ENCODE peak calls at places on chromosomes 16 and 17, in seven cellular contexts. X, W, N, T, F, J and M are unnamed samples.

GRCh38 chr17:29590261-29590978 is 972 bp upstream of the GIT1 start:
- DNase-seq in N (peak; percentile 51), T (no peak), J (no peak), W (peak; percentile 24), F (no peak), X (no peak), M (no peak)

GRCh38 chr16:84356176-84356575 is 12.2 kb upstream of the ATP2C2 start:
- DNase-seq in W (no peak), N (no peak), T (no peak), F (no peak), J (no peak), X (no peak), M (no peak)

GRCh38 chr16:66899945-66900688 is 18.6 kb downstream of the CDH16 start:
- DNase-seq in T (no peak), F (peak; percentile 21), X (no peak), J (peak; percentile 79), N (peak; percentile 94), W (peak; percentile 81), M (peak; percentile 78)

GRCh38 chr16:19143241-19143640 is 24.8 kb upstream of the SYT17 start:
- DNase-seq in N (no peak), J (no peak), F (no peak), W (no peak), T (no peak), X (no peak), M (no peak)

GRCh38 chr16:53056528-53056881 is 1.7 kb downstream of the CHD9 start:
- DNase-seq in W (no peak), T (no peak), X (no peak), N (no peak), F (peak; percentile 52), J (no peak), M (no peak)

GRCh38 chr16:89023621-89024511 is 46.9 kb upstream of the CBFA2T3 start:
- DNase-seq in N (no peak), T (no peak), F (no peak), W (peak; percentile 3), J (peak; percentile 2), X (no peak), M (peak; percentile 30)

GRCh38 chr17:48577946-48578615 is at the start of gene HOXB4:
- DNase-seq in J (peak; percentile 68), F (no peak), W (peak; percentile 52), T (peak; percentile 68), N (peak; percentile 32), X (no peak), M (peak; percentile 94)

GRCh38 chr17:81429813-81430510 is 34.7 kb downstream of the BAHCC1 start:
- DNase-seq in X (no peak), N (no peak), W (peak; percentile 60), F (no peak), J (peak; percentile 44), T (no peak), M (peak; percentile 74)

GRCh38 chr17:6862122-6862521 is 30.6 kb upstream of the TEKT1 start:
- DNase-seq in W (no peak), F (no peak), T (no peak), N (no peak), X (no peak), J (no peak), M (no peak)

GRCh38 chr17:44219636-44220210 is at the start of gene UBTF:
- DNase-seq in J (peak; percentile 80), N (peak; percentile 81), T (peak; percentile 80), F (peak; percentile 59), W (peak; percentile 80), X (peak; percentile 56), M (peak; percentile 93)

GRCh38 chr16:73873643-73874042 is 423.0 kb upstream of the PSMD7 start:
- DNase-seq in X (no peak), F (no peak), W (no peak), N (no peak), T (no peak), J (no peak), M (no peak)

GRCh38 chr16:27642753-27643152 is 92.8 kb downstream of the KATNIP start:
- DNase-seq in N (no peak), T (no peak), W (no peak), J (no peak), F (peak; percentile 30), X (no peak), M (peak; percentile 70)

GRCh38 chr17:18198530-18198929 is 14.9 kb downstream of the ALKBH5 start:
- DNase-seq in T (no peak), N (no peak), X (no peak), F (no peak), J (no peak), W (no peak), M (no peak)

GRCh38 chr17:45265823-45266222 is 3.9 kb upstream of the SPATA32 start:
- DNase-seq in N (no peak), J (no peak), F (peak; percentile 61), X (no peak), W (no peak), T (no peak), M (no peak)

GRCh38 chr16:66335704-66336329 is 30.7 kb upstream of the CDH5 start:
- DNase-seq in F (no peak), N (peak; percentile 29), J (peak; percentile 59), W (peak; percentile 64), X (no peak), T (no peak), M (no peak)

GRCh38 chr16:72362972-72363371 is 191.0 kb upstream of the PMFBP1 start:
- DNase-seq in W (no peak), N (no peak), T (no peak), F (no peak), X (no peak), J (no peak), M (no peak)

GRCh38 chr17:50689251-50689650 is 18.5 kb downstream of the ANKRD40 start:
- DNase-seq in W (no peak), T (no peak), F (peak; percentile 57), J (no peak), X (no peak), N (peak; percentile 60), M (peak; percentile 75)

GRCh38 chr17:42573095-42573494 is 4.4 kb downstream of the PSMC3IP start:
- DNase-seq in N (no peak), F (no peak), J (no peak), X (no peak), W (no peak), T (no peak), M (no peak)

GRCh38 chr16:76535-77272 is 1.3 kb upstream of the MPG start:
- DNase-seq in N (peak; percentile 90), T (no peak), X (no peak), F (peak; percentile 74), J (peak; percentile 88), W (peak; percentile 87), M (peak; percentile 72)

GRCh38 chr17:65771704-65772103 is 210.3 kb upstream of the AXIN2 start:
- DNase-seq in F (no peak), W (no peak), J (no peak), N (no peak), X (no peak), T (no peak), M (no peak)

GRCh38 chr17:2170023-2170422 is 115.1 kb downstream of the HIC1 start:
- DNase-seq in N (no peak), F (peak; percentile 40), W (no peak), X (no peak), J (no peak), T (no peak), M (peak; percentile 90)

GRCh38 chr16:17205279-17206139 is 265.3 kb downstream of the XYLT1 start:
- DNase-seq in J (no peak), N (no peak), F (no peak), W (no peak), T (no peak), X (no peak), M (peak; percentile 71)

GRCh38 chr16:77971306-77972131 is 50.8 kb upstream of the CLEC3A start:
- DNase-seq in F (peak; percentile 64), T (peak; percentile 35), X (peak; percentile 81), N (peak; percentile 71), J (peak; percentile 79), W (peak; percentile 83), M (peak; percentile 97)

GRCh38 chr17:61216066-61216465 is 183.6 kb upstream of the TBX2 start:
- DNase-seq in J (no peak), W (no peak), X (no peak), T (no peak), N (no peak), F (no peak), M (no peak)

GRCh38 chr16:21637032-21637968 is 15.1 kb downstream of the IGSF6 start:
- DNase-seq in T (no peak), J (no peak), W (no peak), N (no peak), X (no peak), F (no peak), M (no peak)

DNA sequence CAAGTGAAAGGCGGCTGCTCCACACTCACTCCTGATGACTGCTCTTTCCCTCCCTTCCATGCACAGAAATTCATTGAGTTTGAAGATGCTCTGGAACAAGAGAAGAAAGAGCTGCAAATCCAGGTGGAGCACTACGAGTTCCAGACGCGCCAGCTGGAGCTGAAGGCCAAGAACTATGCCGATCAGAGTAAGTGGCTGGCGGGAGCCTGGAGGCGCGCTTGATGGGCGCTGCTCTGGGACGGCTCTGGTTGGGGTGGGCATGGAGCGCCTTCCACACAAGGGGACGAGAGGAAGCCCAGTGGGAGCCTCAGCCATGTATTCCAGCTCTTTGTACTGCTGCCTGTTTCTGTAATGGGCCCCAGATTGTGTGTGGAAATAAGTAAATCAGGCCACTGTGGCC is 18.5 kb downstream of the MAPK8IP3 start:
- DNase-seq in W (no peak), T (no peak), J (no peak), F (no peak), X (no peak), N (no peak), M (no peak)
- H3K27ac ChIP-seq in W (no peak overlapping the region), T (no peak overlapping the region), J (no peak overlapping the region), F (no peak overlapping the region), X (no peak overlapping the region), N (no peak overlapping the region), M (no peak overlapping the region)

GRCh38 chr16:2753523-2754020 is 1.1 kb downstream of the SRRM2 start:
- DNase-seq in W (no peak), J (no peak), F (no peak), T (no peak), X (no peak), N (no peak), M (no peak)
- H3K36me3 ChIP-seq in W (peaks cover 11% of the 10 kb centered on the region), J (peaks cover 17% of the 10 kb centered on the region), F (peaks cover 20% of the 10 kb centered on the region), T (peaks cover 21% of the 10 kb centered on the region), X (peaks cover 6% of the 10 kb centered on the region), N (no peaks in the 10 kb centered on the region), M (peaks cover 41% of the 10 kb centered on the region)

GRCh38 chr16:56709686-56710040 is 20.3 kb upstream of the NUP93 start:
- DNase-seq in N (no peak), F (no peak), J (no peak), X (no peak), W (no peak), T (no peak), M (no peak)

GRCh38 chr16:56708418-56708817 is 21.5 kb upstream of the NUP93 start:
- DNase-seq in F (no peak), N (no peak), W (no peak), X (no peak), T (peak; percentile 39), J (no peak), M (peak; percentile 51)

GRCh38 chr16:56711862-56712261 is 18.1 kb upstream of the NUP93 start:
- DNase-seq in F (no peak), N (no peak), W (no peak), T (no peak), J (no peak), X (no peak), M (no peak)

GRCh38 chr16:56708821-56709685 is 20.9 kb upstream of the NUP93 start:
- DNase-seq in N (no peak), F (no peak), X (no peak), W (no peak), T (peak; percentile 17), J (no peak), M (peak; percentile 50)

GRCh38 chr16:56710181-56710737 is 19.7 kb upstream of the NUP93 start:
- DNase-seq in T (no peak), X (no peak), N (no peak), W (no peak), J (no peak), F (no peak), M (no peak)
- H3K27ac ChIP-seq in T (no peak overlapping the region), X (no peak overlapping the region), N (no peak overlapping the region), W (no peak overlapping the region), J (no peak overlapping the region), F (no peak overlapping the region), M (no peak overlapping the region)

GRCh38 chr16:23687034-23687808 is 8.5 kb downstream of the PLK1 start:
- DNase-seq in X (no peak), W (no peak), T (no peak), F (no peak), J (no peak), N (no peak), M (no peak)
- H3K36me3 ChIP-seq in X (peaks cover 10% of the 10 kb centered on the region), W (peaks cover 7% of the 10 kb centered on the region), T (peaks cover 7% of the 10 kb centered on the region), F (peaks cover 32% of the 10 kb centered on the region), J (peaks cover 71% of the 10 kb centered on the region), N (peaks cover 3% of the 10 kb centered on the region), M (peaks cover 89% of the 10 kb centered on the region)